ENCODE peak calls at places on chromosome 11, in five cellular contexts. I, O, C, M and R are unnamed samples.

GRCh38 chr11:126526471-126526870 is 171.0 kb downstream of the ST3GAL4 start:
- DNase-seq in I (no peak), O (no peak), C (no peak), M (no peak), R (no peak)

GRCh38 chr11:96134622-96135021 is 208.4 kb downstream of the MAML2 start:
- DNase-seq in I (no peak), O (no peak), C (peak), M (no peak), R (no peak)

GRCh38 chr11:77375114-77375513 is 73.6 kb upstream of the GDPD4 start:
- DNase-seq in I (no peak), O (no peak), C (peak), M (peak), R (no peak)

GRCh38 chr11:66238786-66239413 is 29.5 kb upstream of the RAB1B start:
- DNase-seq in I (no peak), O (no peak), C (no peak), M (no peak), R (no peak)

GRCh38 chr11:67291481-67292381 is 2.6 kb downstream of the ANKRD13D start:
- DNase-seq in I (no peak), O (no peak), C (no peak), M (no peak), R (no peak)

GRCh38 chr11:79173615-79174014 is 267.2 kb downstream of the TENM4 start:
- DNase-seq in I (peak), O (no peak), C (peak), M (peak), R (peak)

GRCh38 chr11:70954471-70954870 is 297.9 kb downstream of the SHANK2 start:
- DNase-seq in I (no peak), O (no peak), C (no peak), M (no peak), R (no peak)

GRCh38 chr11:57536947-57537654 is at the start of gene SMTNL1:
- DNase-seq in I (no peak), O (no peak), C (no peak), M (no peak), R (no peak)

GRCh38 chr11:69700278-69701140 is 3.3 kb downstream of the FGF19 start:
- DNase-seq in I (no peak), O (no peak), C (peak), M (peak), R (peak)

GRCh38 chr11:35145249-35145648 is 6.3 kb downstream of the CD44 start:
- DNase-seq in I (no peak), O (peak), C (peak), M (peak), R (no peak)

GRCh38 chr11:117818036-117818858 is 6.3 kb downstream of the FXYD2 start:
- DNase-seq in I (no peak), O (peak), C (peak), M (peak), R (no peak)

GRCh38 chr11:106614280-106614679 is 404.0 kb downstream of the GUCY1A2 start:
- DNase-seq in I (no peak), O (no peak), C (no peak), M (no peak), R (no peak)

GRCh38 chr11:120134106-120134930 is 3.6 kb downstream of the TRIM29 start:
- DNase-seq in I (no peak), O (no peak), C (no peak), M (no peak), R (no peak)

GRCh38 chr11:71146846-71147245 is 105.5 kb downstream of the SHANK2 start:
- DNase-seq in I (no peak), O (no peak), C (no peak), M (no peak), R (no peak)

GRCh38 chr11:104142701-104143100 is 21.2 kb downstream of the PDGFD start:
- DNase-seq in I (no peak), O (no peak), C (no peak), M (no peak), R (no peak)

GRCh38 chr11:113384551-113384950 is 3.0 kb upstream of the ANKK1 start:
- DNase-seq in I (peak), O (no peak), C (peak), M (peak), R (peak)

GRCh38 chr11:8285228-8285627 is 21.6 kb upstream of the LMO1 start:
- DNase-seq in I (no peak), O (no peak), C (no peak), M (no peak), R (no peak)

GRCh38 chr11:35555238-35555887 is 29.9 kb upstream of the PAMR1 start:
- DNase-seq in I (no peak), O (no peak), C (peak), M (peak), R (no peak)

GRCh38 chr11:34427171-34427805 is 11.4 kb upstream of the CAT start:
- DNase-seq in I (peak), O (no peak), C (peak), M (peak), R (peak)

GRCh38 chr11:109865558-109866186 is 227.5 kb upstream of the ZC3H12C start:
- DNase-seq in I (no peak), O (no peak), C (no peak), M (no peak), R (no peak)

GRCh38 chr11:130371004-130371590 is 56.4 kb upstream of the ZBTB44 start:
- DNase-seq in I (no peak), O (no peak), C (peak), M (no peak), R (no peak)

GRCh38 chr11:61972796-61973602 is 5.6 kb upstream of the FTH1 start:
- DNase-seq in I (peak), O (no peak), C (no peak), M (no peak), R (no peak)

GRCh38 chr11:100672483-100673038 is 14.5 kb upstream of the ARHGAP42 start:
- DNase-seq in I (no peak), O (no peak), C (no peak), M (peak), R (no peak)

GRCh38 chr11:11620966-11621880 is 582 bp downstream of the GALNT18 start:
- DNase-seq in I (no peak), O (no peak), C (peak), M (peak), R (no peak)

GRCh38 chr11:6602096-6602940 is 1.1 kb downstream of the RRP8 start:
- DNase-seq in I (no peak), O (no peak), C (no peak), M (no peak), R (no peak)

GRCh38 chr11:57641011-57641410 is 8.7 kb downstream of the YPEL4 start:
- DNase-seq in I (no peak), O (no peak), C (peak), M (no peak), R (no peak)

GRCh38 chr11:116742104-116742503 is 30.7 kb downstream of the BUD13 start:
- DNase-seq in I (no peak), O (no peak), C (peak), M (peak), R (no peak)

GRCh38 chr11:102603091-102603490 is 22.0 kb downstream of the MMP20 start:
- DNase-seq in I (peak), O (no peak), C (peak), M (peak), R (peak)

GRCh38 chr11:47394322-47395224 is 13.8 kb upstream of the SLC39A13 start:
- DNase-seq in I (no peak), O (peak), C (peak), M (no peak), R (no peak)

GRCh38 chr11:83056204-83056603 is 15.5 kb downstream of the RAB30 start:
- DNase-seq in I (no peak), O (no peak), C (no peak), M (no peak), R (no peak)

GRCh38 chr11:94746721-94747120 is 21.4 kb upstream of the AMOTL1 start:
- DNase-seq in I (no peak), O (no peak), C (no peak), M (no peak), R (no peak)

GRCh38 chr11:58864335-58864734 is 19.8 kb upstream of the GLYATL2 start:
- DNase-seq in I (no peak), O (no peak), C (no peak), M (no peak), R (no peak)

GRCh38 chr11:9616042-9616640 is 42.7 kb downstream of the WEE1 start:
- DNase-seq in I (no peak), O (no peak), C (no peak), M (peak), R (no peak)

GRCh38 chr11:126925321-126926093 is 75.1 kb downstream of the KIRREL3 start:
- DNase-seq in I (no peak), O (no peak), C (no peak), M (peak), R (no peak)

GRCh38 chr11:113778111-113778910 is 1.3 kb upstream of the CLDN25 start:
- DNase-seq in I (no peak), O (no peak), C (peak), M (peak), R (no peak)

GRCh38 chr11:121435132-121435531 is 17.0 kb upstream of the SORL1 start:
- DNase-seq in I (no peak), O (no peak), C (no peak), M (no peak), R (no peak)

GRCh38 chr11:34028407-34028804 is 23.1 kb upstream of the CAPRIN1 start:
- DNase-seq in I (no peak), O (no peak), C (no peak), M (peak), R (no peak)

GRCh38 chr11:122789916-122790315 is 48.4 kb upstream of the CRTAM start:
- DNase-seq in I (no peak), O (no peak), C (no peak), M (no peak), R (no peak)

DNA sequence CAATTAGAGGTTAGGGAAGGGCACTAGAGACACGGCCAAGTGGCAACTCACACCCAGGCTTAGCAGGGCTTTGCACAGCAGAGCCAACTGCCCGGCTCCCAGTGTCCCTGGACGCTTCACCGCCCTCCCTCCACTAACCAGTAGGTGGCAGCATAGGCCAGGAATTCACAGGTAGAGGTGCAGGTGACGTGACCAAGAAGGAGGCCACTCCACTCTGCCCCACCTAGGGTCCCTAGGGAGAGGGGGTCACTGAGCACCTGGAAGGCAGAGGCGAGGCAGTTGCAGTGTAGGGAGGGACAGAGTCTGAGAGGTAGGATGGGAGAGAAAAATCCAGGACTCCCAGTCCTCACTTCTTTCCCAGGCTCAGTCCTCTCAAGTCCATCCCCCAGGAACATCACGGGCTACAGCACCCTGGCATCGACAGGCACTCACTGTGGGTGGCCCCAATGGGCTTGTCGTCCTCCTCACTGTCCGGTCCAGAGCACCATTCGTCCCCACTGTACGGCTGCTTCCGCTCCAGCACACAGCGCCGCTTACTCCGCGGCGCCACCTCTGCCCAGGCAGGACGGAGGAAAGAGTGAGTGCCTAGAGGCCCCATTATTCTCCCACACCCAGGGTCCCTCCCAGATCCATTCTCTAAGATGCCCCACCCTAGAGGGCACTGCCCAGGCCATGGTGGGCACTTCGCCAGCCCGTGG is 18.5 kb downstream of the BCL9L start:
- DNase-seq in I (no peak), O (peak), C (peak), M (peak), R (no peak)
- H3K4me3 ChIP-seq in I (peak), O (no peak), C (no peak), M (peak), R (no peak)

GRCh38 chr11:22707119-22707899 is 40.9 kb downstream of the GAS2 start:
- DNase-seq in I (no peak), O (no peak), C (no peak), M (peak), R (no peak)
- H3K4me3 ChIP-seq in I (no peak), O (no peak), C (no peak), M (no peak), R (no peak)

GRCh38 chr11:65170058-65170534 is at the start of gene SPDYC:
- DNase-seq in I (no peak), O (no peak), C (no peak), M (no peak), R (no peak)

GRCh38 chr11:65169164-65169641 is 830 bp upstream of the SPDYC start:
- DNase-seq in I (no peak), O (no peak), C (peak), M (peak), R (no peak)

GRCh38 chr11:65163684-65164083 is 6.3 kb upstream of the SPDYC start:
- DNase-seq in I (no peak), O (no peak), C (no peak), M (no peak), R (no peak)

GRCh38 chr11:65165847-65166317 is 4.2 kb upstream of the SPDYC start:
- DNase-seq in I (no peak), O (no peak), C (peak), M (no peak), R (no peak)

GRCh38 chr11:65166893-65167292 is 3.1 kb upstream of the SPDYC start:
- DNase-seq in I (no peak), O (no peak), C (no peak), M (no peak), R (no peak)
- H3K4me3 ChIP-seq in I (no peak), O (no peak), C (no peak), M (no peak), R (no peak)

GRCh38 chr11:72781313-72782080 is 12.3 kb downstream of the STARD10 start:
- DNase-seq in I (no peak), O (peak), C (no peak), M (no peak), R (no peak)
- H3K4me3 ChIP-seq in I (peak), O (peak), C (peak), M (peak), R (peak)